ENCODE peak calls at places on chromosomes 7 and 10, in seven cellular contexts. W is IMR-90, U is MM.1S, H is lower lobe of right lung, Q is K562, O is GM23338, V is adrenal gland. A is an unnamed sample. For H3K36me3 and H3K4me1, the result is how much of the 10 kb centered on the place peaks cover.

GRCh38 chr7:151311294-151311864 is 30.2 kb upstream of the NUB1 start:
- DNase-seq in W (no peak), U (peak), H (no peak), Q (peak), O (peak), V (peak), A (peak)

GRCh38 chr10:107081644-107082043 is 82.9 kb downstream of the SORCS1 start:
- DNase-seq in W (no peak), U (no peak), H (no peak), Q (no peak), O (no peak), V (no peak), A (peak)

GRCh38 chr10:108427081-108427480 is 1262.6 kb upstream of the SORCS1 start:
- DNase-seq in W (no peak), U (no peak), H (no peak), Q (no peak), O (no peak), V (no peak), A (peak)

GRCh38 chr7:108088729-108089128 is 41.4 kb downstream of the LAMB4 start:
- DNase-seq in W (no peak), U (no peak), H (no peak), Q (no peak), O (no peak), V (no peak), A (no peak)

GRCh38 chr10:104117839-104118323 is 4.1 kb upstream of the SFR1 start:
- DNase-seq in W (peak), U (no peak), H (no peak), Q (no peak), O (no peak), V (no peak), A (no peak)

GRCh38 chr10:121527690-121528089 is 70.6 kb downstream of the FGFR2 start:
- DNase-seq in W (peak), U (no peak), H (peak), Q (no peak), O (no peak), V (no peak), A (no peak)

GRCh38 chr10:94279835-94280709 is 82.7 kb downstream of the NOC3L start:
- DNase-seq in W (peak), U (peak), H (peak), Q (peak), O (peak), V (peak), A (peak)

GRCh38 chr10:92291610-92291859 is 568 bp downstream of the MARCHF5 start:
- DNase-seq in W (no peak), U (peak), H (no peak), Q (no peak), O (no peak), V (no peak), A (no peak)

GRCh38 chr10:89683911-89684310 is 17.5 kb upstream of the KIF20B start:
- DNase-seq in W (no peak), U (no peak), H (no peak), Q (no peak), O (no peak), V (no peak), A (peak)

GRCh38 chr7:157575777-157576176 is 239.0 kb downstream of the DNAJB6 start:
- DNase-seq in W (no peak), U (no peak), H (no peak), Q (no peak), O (no peak), V (no peak), A (no peak)

GRCh38 chr10:6211341-6212265 is 8.9 kb downstream of the PFKFB3 start:
- DNase-seq in W (peak), U (no peak), H (no peak), Q (no peak), O (peak), V (peak), A (no peak)

GRCh38 chr10:101993836-101994235 is 62.1 kb downstream of the ARMH3 start:
- DNase-seq in W (no peak), U (no peak), H (no peak), Q (no peak), O (no peak), V (no peak), A (no peak)

GRCh38 chr10:125120046-125120710 is 40.2 kb downstream of the CTBP2 start:
- DNase-seq in W (peak), U (no peak), H (no peak), Q (no peak), O (no peak), V (peak), A (no peak)

GRCh38 chr7:111639894-111640293 is 77.6 kb upstream of the IMMP2L start:
- DNase-seq in W (peak), U (no peak), H (no peak), Q (no peak), O (no peak), V (no peak), A (no peak)

GRCh38 chr7:151993977-151994676 is 31.3 kb upstream of the GALNT11 start:
- DNase-seq in W (no peak), U (no peak), H (no peak), Q (no peak), O (peak), V (no peak), A (no peak)

GRCh38 chr7:93092757-93093370 is 24.9 kb downstream of the SAMD9 start:
- DNase-seq in W (peak), U (peak), H (no peak), Q (no peak), O (peak), V (no peak), A (peak)

GRCh38 chr10:24465899-24466615 is 257.1 kb downstream of the KIAA1217 start:
- DNase-seq in W (peak), U (peak), H (no peak), Q (no peak), O (no peak), V (peak), A (peak)

GRCh38 chr7:37212051-37212450 is 236.6 kb downstream of the ELMO1 start:
- DNase-seq in W (no peak), U (peak), H (no peak), Q (no peak), O (no peak), V (no peak), A (no peak)
- H3K36me3 ChIP-seq in W (under half), U (under half), H (under half), Q (under half), O (under half), V (under half), A (under half)

GRCh38 chr7:89605362-89605761 is 548.9 kb upstream of the STEAP1 start:
- DNase-seq in W (no peak), U (no peak), H (no peak), Q (no peak), O (no peak), V (no peak), A (no peak)

GRCh38 chr7:89607797-89608196 is 546.5 kb upstream of the STEAP1 start:
- DNase-seq in W (no peak), U (peak), H (no peak), Q (no peak), O (no peak), V (no peak), A (peak)

GRCh38 chr7:89602984-89603383 is 551.3 kb upstream of the STEAP1 start:
- DNase-seq in W (no peak), U (no peak), H (no peak), Q (no peak), O (no peak), V (no peak), A (no peak)

GRCh38 chr7:89606479-89606878 is 547.8 kb upstream of the STEAP1 start:
- DNase-seq in W (no peak), U (no peak), H (no peak), Q (no peak), O (no peak), V (no peak), A (no peak)
- H3K4me1 ChIP-seq in W (under half), U (under half), H (under half), Q (under half), O (under half), V (under half), A (under half)

GRCh38 chr10:96648297-96648696 is 61.5 kb upstream of the TM9SF3 start:
- DNase-seq in W (no peak), U (no peak), H (no peak), Q (no peak), O (no peak), V (no peak), A (no peak)

GRCh38 chr10:96646251-96646740 is 59.5 kb upstream of the TM9SF3 start:
- DNase-seq in W (no peak), U (no peak), H (no peak), Q (no peak), O (no peak), V (no peak), A (no peak)

GRCh38 chr10:96645191-96645721 is 58.4 kb upstream of the TM9SF3 start:
- DNase-seq in W (peak), U (no peak), H (peak), Q (no peak), O (no peak), V (peak), A (no peak)

GRCh38 chr10:96646774-96647173 is 60.0 kb upstream of the TM9SF3 start:
- DNase-seq in W (no peak), U (no peak), H (no peak), Q (no peak), O (no peak), V (no peak), A (no peak)

GRCh38 chr10:96647466-96647865 is 60.7 kb upstream of the TM9SF3 start:
- DNase-seq in W (no peak), U (no peak), H (no peak), Q (no peak), O (no peak), V (no peak), A (no peak)
- H3K36me3 ChIP-seq in W (under half), U (under half), H (under half), Q (under half), O (under half), V (under half), A (under half)

GRCh38 chr10:73875139-73875475 is 752 bp upstream of the CAMK2G start:
- DNase-seq in W (no peak), U (peak), H (no peak), Q (no peak), O (no peak), V (no peak), A (no peak)
- H3K4me1 ChIP-seq in W (under half), U (under half), H (half or more), Q (under half), O (under half), V (under half), A (under half)

DNA sequence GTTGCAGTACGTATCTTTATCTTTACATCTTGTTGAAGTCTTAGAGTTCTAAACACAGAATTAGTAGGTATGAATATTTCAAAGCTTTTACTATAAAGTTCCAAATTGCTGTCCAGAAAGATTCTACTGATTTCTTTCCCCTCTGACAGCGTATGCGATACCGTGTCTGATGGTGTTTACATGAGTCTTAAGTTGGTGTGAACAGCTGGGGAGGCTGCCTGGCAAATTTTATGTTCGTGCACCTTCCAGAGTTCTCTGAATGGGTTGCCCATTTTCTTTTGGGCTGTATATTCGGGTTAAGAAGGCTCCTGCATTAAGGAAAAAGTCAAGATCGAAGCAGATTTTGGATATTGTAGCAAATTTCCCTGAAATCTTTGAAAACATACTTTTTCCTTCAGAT is 8.3 kb downstream of the MDH2 start:
- DNase-seq in W (no peak), U (no peak), H (no peak), Q (no peak), O (no peak), V (no peak), A (peak)
- H3K36me3 ChIP-seq in W (half or more), U (under half), H (half or more), Q (half or more), O (under half), V (under half), A (half or more)

GRCh38 chr7:21923663-21924062 is 22.0 kb downstream of the CDCA7L start:
- DNase-seq in W (peak), U (no peak), H (no peak), Q (no peak), O (no peak), V (no peak), A (peak)

GRCh38 chr7:21920931-21921330 is 24.8 kb downstream of the CDCA7L start:
- DNase-seq in W (no peak), U (no peak), H (no peak), Q (no peak), O (no peak), V (no peak), A (no peak)

GRCh38 chr7:21922605-21923004 is 23.1 kb downstream of the CDCA7L start:
- DNase-seq in W (no peak), U (no peak), H (no peak), Q (no peak), O (no peak), V (no peak), A (no peak)

GRCh38 chr7:21927693-21928092 is 18.0 kb downstream of the CDCA7L start:
- DNase-seq in W (no peak), U (no peak), H (no peak), Q (no peak), O (no peak), V (no peak), A (no peak)

DNA sequence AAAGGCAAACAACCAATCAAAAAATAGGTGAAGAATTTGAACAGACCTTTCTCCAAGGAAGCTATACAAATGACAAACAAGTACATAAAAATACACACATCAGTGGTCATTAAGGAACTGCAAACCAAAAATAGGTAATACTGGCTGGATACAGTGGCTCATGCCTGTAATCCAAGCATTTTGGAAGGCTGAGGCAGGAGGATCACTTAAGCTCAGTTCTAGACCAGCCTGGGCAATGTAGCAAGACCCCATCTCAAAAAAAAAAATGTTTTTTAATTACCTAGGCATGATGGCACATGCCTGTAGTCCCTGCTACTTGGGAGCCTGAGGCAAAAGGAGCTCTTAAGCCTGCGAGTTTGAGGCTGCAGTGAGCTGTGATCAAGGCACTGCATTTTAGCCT is 19.3 kb downstream of the CDCA7L start:
- DNase-seq in W (no peak), U (no peak), H (no peak), Q (no peak), O (no peak), V (no peak), A (no peak)
- H3K4me1 ChIP-seq in W (under half), U (under half), H (under half), Q (under half), O (under half), V (under half), A (under half)

GRCh38 chr10:119051775-119052174 is 22.3 kb downstream of the NANOS1 start:
- DNase-seq in W (no peak), U (no peak), H (no peak), Q (no peak), O (no peak), V (no peak), A (no peak)
- H3K36me3 ChIP-seq in W (half or more), U (under half), H (half or more), Q (half or more), O (half or more), V (under half), A (half or more)

GRCh38 chr7:74570533-74571156 is 86.9 kb upstream of the GTF2I start:
- DNase-seq in W (no peak), U (no peak), H (no peak), Q (no peak), O (no peak), V (no peak), A (no peak)
- H3K4me1 ChIP-seq in W (under half), U (under half), H (under half), Q (under half), O (under half), V (under half), A (under half)

A was measured in SJCRH30.